ENCODE peak calls at places on chromosome 2, in ten cellular contexts. One of them, this sample, is unnamed.

GRCh38 chr2:113198790-113199612 is 25.2 kb downstream of the PSD4 start:
- DNase-seq in pancreas: peak; percentile 93
- DNase-seq in heart left ventricle: peak; percentile 89
- DNase-seq in foreskin keratinocyte: peak; percentile 73
- DNase-seq in neural progenitor cell: peak; percentile 87
- DNase-seq in mammary epithelial cell: peak; percentile 89
- DNase-seq in Panc1: no peak
- DNase-seq in SJSA1: peak; percentile 85
- DNase-seq in upper lobe of left lung: peak; percentile 88
- DNase-seq in HCT116: peak; percentile 71
- DNase-seq in this sample: peak; percentile 49

GRCh38 chr2:109726666-109727270 is 67.3 kb upstream of the RGPD5 start:
- DNase-seq in pancreas: peak; percentile 27
- DNase-seq in heart left ventricle: no peak
- DNase-seq in foreskin keratinocyte: no peak
- DNase-seq in neural progenitor cell: no peak
- DNase-seq in mammary epithelial cell: no peak
- DNase-seq in Panc1: no peak
- DNase-seq in SJSA1: no peak
- DNase-seq in upper lobe of left lung: no peak
- DNase-seq in HCT116: no peak
- DNase-seq in this sample: no peak

GRCh38 chr2:65175894-65176527 is 46.1 kb upstream of the RAB1A start:
- DNase-seq in pancreas: no peak
- DNase-seq in heart left ventricle: no peak
- DNase-seq in foreskin keratinocyte: no peak
- DNase-seq in neural progenitor cell: no peak
- DNase-seq in mammary epithelial cell: no peak
- DNase-seq in Panc1: no peak
- DNase-seq in SJSA1: no peak
- DNase-seq in upper lobe of left lung: no peak
- DNase-seq in HCT116: no peak
- DNase-seq in this sample: no peak

GRCh38 chr2:15306706-15307105 is 254.4 kb downstream of the NBAS start:
- DNase-seq in pancreas: no peak
- DNase-seq in heart left ventricle: no peak
- DNase-seq in foreskin keratinocyte: no peak
- DNase-seq in neural progenitor cell: no peak
- DNase-seq in mammary epithelial cell: no peak
- DNase-seq in Panc1: no peak
- DNase-seq in SJSA1: no peak
- DNase-seq in upper lobe of left lung: no peak
- DNase-seq in HCT116: no peak
- DNase-seq in this sample: no peak

GRCh38 chr2:64420675-64421074 is 33.3 kb upstream of the LGALSL start:
- DNase-seq in pancreas: no peak
- DNase-seq in heart left ventricle: no peak
- DNase-seq in foreskin keratinocyte: no peak
- DNase-seq in neural progenitor cell: no peak
- DNase-seq in mammary epithelial cell: no peak
- DNase-seq in Panc1: no peak
- DNase-seq in SJSA1: no peak
- DNase-seq in upper lobe of left lung: no peak
- DNase-seq in HCT116: no peak
- DNase-seq in this sample: no peak

GRCh38 chr2:127220102-127220806 is at the start of gene CYP27C1:
- DNase-seq in pancreas: no peak
- DNase-seq in heart left ventricle: no peak
- DNase-seq in foreskin keratinocyte: peak; percentile 5
- DNase-seq in neural progenitor cell: peak; percentile 81
- DNase-seq in mammary epithelial cell: no peak
- DNase-seq in Panc1: no peak
- DNase-seq in SJSA1: peak; percentile 9
- DNase-seq in upper lobe of left lung: no peak
- DNase-seq in HCT116: no peak
- DNase-seq in this sample: no peak

GRCh38 chr2:88656690-88657089 is 29.4 kb upstream of the EIF2AK3 start:
- DNase-seq in pancreas: no peak
- DNase-seq in heart left ventricle: no peak
- DNase-seq in foreskin keratinocyte: no peak
- DNase-seq in neural progenitor cell: no peak
- DNase-seq in mammary epithelial cell: no peak
- DNase-seq in Panc1: no peak
- DNase-seq in SJSA1: no peak
- DNase-seq in upper lobe of left lung: no peak
- DNase-seq in HCT116: no peak
- DNase-seq in this sample: no peak

GRCh38 chr2:216164087-216164486 is 54.9 kb downstream of the XRCC5 start:
- DNase-seq in pancreas: no peak
- DNase-seq in heart left ventricle: no peak
- DNase-seq in foreskin keratinocyte: no peak
- DNase-seq in neural progenitor cell: no peak
- DNase-seq in mammary epithelial cell: no peak
- DNase-seq in Panc1: no peak
- DNase-seq in SJSA1: no peak
- DNase-seq in upper lobe of left lung: no peak
- DNase-seq in HCT116: no peak
- DNase-seq in this sample: no peak

GRCh38 chr2:169865492-169865891 is 38.2 kb downstream of the UBR3 start:
- DNase-seq in pancreas: no peak
- DNase-seq in heart left ventricle: no peak
- DNase-seq in foreskin keratinocyte: no peak
- DNase-seq in neural progenitor cell: no peak
- DNase-seq in mammary epithelial cell: no peak
- DNase-seq in Panc1: no peak
- DNase-seq in SJSA1: no peak
- DNase-seq in upper lobe of left lung: no peak
- DNase-seq in HCT116: no peak
- DNase-seq in this sample: no peak

GRCh38 chr2:169867579-169867978 is 40.3 kb downstream of the UBR3 start:
- DNase-seq in pancreas: no peak
- DNase-seq in heart left ventricle: no peak
- DNase-seq in foreskin keratinocyte: no peak
- DNase-seq in neural progenitor cell: no peak
- DNase-seq in mammary epithelial cell: no peak
- DNase-seq in Panc1: no peak
- DNase-seq in SJSA1: no peak
- DNase-seq in upper lobe of left lung: no peak
- DNase-seq in HCT116: no peak
- DNase-seq in this sample: no peak

GRCh38 chr2:169859423-169859822 is 32.2 kb downstream of the UBR3 start:
- DNase-seq in pancreas: no peak
- DNase-seq in heart left ventricle: no peak
- DNase-seq in foreskin keratinocyte: no peak
- DNase-seq in neural progenitor cell: no peak
- DNase-seq in mammary epithelial cell: no peak
- DNase-seq in Panc1: no peak
- DNase-seq in SJSA1: no peak
- DNase-seq in upper lobe of left lung: no peak
- DNase-seq in HCT116: no peak
- DNase-seq in this sample: no peak

GRCh38 chr2:169860149-169860548 is 32.9 kb downstream of the UBR3 start:
- DNase-seq in pancreas: no peak
- DNase-seq in heart left ventricle: no peak
- DNase-seq in foreskin keratinocyte: no peak
- DNase-seq in neural progenitor cell: no peak
- DNase-seq in mammary epithelial cell: no peak
- DNase-seq in Panc1: no peak
- DNase-seq in SJSA1: no peak
- DNase-seq in upper lobe of left lung: no peak
- DNase-seq in HCT116: no peak
- DNase-seq in this sample: no peak

DNA sequence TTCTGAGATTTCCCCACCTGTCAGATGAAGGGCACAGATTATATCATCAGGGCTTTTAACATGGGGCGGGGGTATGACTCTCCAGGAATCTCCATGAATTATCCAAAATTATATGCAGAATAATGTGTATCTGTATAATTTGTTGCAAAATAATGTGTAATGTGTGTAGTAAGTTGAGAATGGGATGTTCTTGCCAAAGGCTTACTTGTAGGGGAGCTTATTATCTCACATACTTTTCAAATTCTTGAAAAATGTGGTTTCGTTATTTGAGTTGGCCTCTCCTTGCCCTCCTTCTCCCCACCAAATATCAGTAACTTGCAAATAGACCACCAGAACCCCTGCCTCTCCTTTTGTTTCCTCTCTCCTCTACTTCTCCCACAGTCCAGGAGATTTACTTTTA is 35.6 kb downstream of the UBR3 start:
- DNase-seq in pancreas: no peak
- DNase-seq in heart left ventricle: no peak
- DNase-seq in foreskin keratinocyte: no peak
- DNase-seq in neural progenitor cell: no peak
- DNase-seq in mammary epithelial cell: no peak
- DNase-seq in Panc1: no peak
- DNase-seq in SJSA1: no peak
- DNase-seq in upper lobe of left lung: no peak
- DNase-seq in HCT116: no peak
- DNase-seq in this sample: no peak
- H3K27ac ChIP-seq in pancreas: no peak overlapping the region
- H3K27ac ChIP-seq in heart left ventricle: no peak overlapping the region
- H3K27ac ChIP-seq in foreskin keratinocyte: no peak overlapping the region
- H3K27ac ChIP-seq in neural progenitor cell: no peak overlapping the region
- H3K27ac ChIP-seq in mammary epithelial cell: no peak overlapping the region
- H3K27ac ChIP-seq in Panc1: no peak overlapping the region
- H3K27ac ChIP-seq in SJSA1: no peak overlapping the region
- H3K27ac ChIP-seq in upper lobe of left lung: no peak overlapping the region
- H3K27ac ChIP-seq in HCT116: no peak overlapping the region
- H3K27ac ChIP-seq in this sample: no peak overlapping the region

GRCh38 chr2:153163055-153163454 is 315.5 kb downstream of the RPRM start:
- DNase-seq in pancreas: peak; percentile 18
- DNase-seq in heart left ventricle: no peak
- DNase-seq in foreskin keratinocyte: no peak
- DNase-seq in neural progenitor cell: peak; percentile 84
- DNase-seq in mammary epithelial cell: peak; percentile 14
- DNase-seq in Panc1: peak; percentile 15
- DNase-seq in SJSA1: peak; percentile 2
- DNase-seq in upper lobe of left lung: no peak
- DNase-seq in HCT116: peak; percentile 53
- DNase-seq in this sample: peak; percentile 6

GRCh38 chr2:153169567-153169966 is 309.0 kb downstream of the RPRM start:
- DNase-seq in pancreas: no peak
- DNase-seq in heart left ventricle: no peak
- DNase-seq in foreskin keratinocyte: no peak
- DNase-seq in neural progenitor cell: no peak
- DNase-seq in mammary epithelial cell: no peak
- DNase-seq in Panc1: no peak
- DNase-seq in SJSA1: no peak
- DNase-seq in upper lobe of left lung: no peak
- DNase-seq in HCT116: no peak
- DNase-seq in this sample: no peak

DNA sequence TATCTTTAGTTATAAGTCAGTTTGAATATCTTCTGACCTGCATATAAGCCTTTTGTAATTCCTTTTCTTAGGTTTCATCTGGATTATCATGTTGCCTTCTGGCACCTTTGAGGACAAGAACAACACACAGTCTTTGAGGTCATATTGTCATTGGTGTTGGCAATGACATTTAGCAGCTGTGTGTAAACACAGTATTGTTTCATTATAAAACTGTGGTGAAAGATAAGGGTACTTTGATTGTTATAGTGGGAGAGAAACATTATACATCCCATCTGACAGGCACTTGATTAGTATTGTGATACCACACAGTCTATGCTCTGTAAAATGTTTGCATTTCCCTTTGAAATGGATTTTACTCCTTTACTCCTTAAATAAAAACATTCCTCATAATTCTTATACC is 313.5 kb downstream of the RPRM start:
- DNase-seq in pancreas: no peak
- DNase-seq in heart left ventricle: no peak
- DNase-seq in foreskin keratinocyte: no peak
- DNase-seq in neural progenitor cell: no peak
- DNase-seq in mammary epithelial cell: no peak
- DNase-seq in Panc1: no peak
- DNase-seq in SJSA1: no peak
- DNase-seq in upper lobe of left lung: no peak
- DNase-seq in HCT116: no peak
- DNase-seq in this sample: no peak
- H3K27ac ChIP-seq in pancreas: no peak overlapping the region
- H3K27ac ChIP-seq in heart left ventricle: no peak overlapping the region
- H3K27ac ChIP-seq in foreskin keratinocyte: no peak overlapping the region
- H3K27ac ChIP-seq in neural progenitor cell: no peak overlapping the region
- H3K27ac ChIP-seq in mammary epithelial cell: no peak overlapping the region
- H3K27ac ChIP-seq in Panc1: no peak overlapping the region
- H3K27ac ChIP-seq in SJSA1: no peak overlapping the region
- H3K27ac ChIP-seq in upper lobe of left lung: no peak overlapping the region
- H3K27ac ChIP-seq in HCT116: no peak overlapping the region
- H3K27ac ChIP-seq in this sample: no peak overlapping the region

DNA sequence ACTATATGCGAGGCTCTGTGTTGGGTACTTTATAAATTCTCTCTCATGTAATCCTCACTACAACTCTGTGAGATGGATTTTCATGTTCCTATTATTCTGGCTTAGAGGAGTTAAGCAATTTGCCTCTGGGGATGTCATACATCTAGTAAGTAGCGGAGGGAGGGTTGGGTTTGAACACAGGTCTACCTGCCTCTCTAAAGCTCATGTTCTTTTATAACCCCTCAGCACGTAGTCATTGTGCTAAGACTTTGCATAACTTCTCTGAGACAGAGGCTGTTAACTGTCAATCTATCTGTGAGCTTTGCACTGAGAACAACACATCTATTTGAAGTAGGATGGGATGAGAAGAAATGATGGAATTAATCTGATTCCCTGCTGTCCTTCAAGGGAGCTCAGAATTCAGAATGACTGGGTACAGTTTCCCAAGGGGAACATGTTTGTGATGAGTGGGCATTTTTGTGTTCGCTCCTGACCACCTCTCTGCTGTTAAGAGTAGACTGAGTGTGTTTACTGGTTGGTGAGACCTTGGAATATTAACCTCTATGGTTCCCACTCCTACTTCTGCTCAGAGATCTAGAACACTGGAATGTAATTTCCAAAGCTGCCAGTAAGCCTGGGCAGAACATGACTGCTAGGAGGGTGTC is 320.7 kb downstream of the SLC8A1 start:
- DNase-seq in pancreas: no peak
- DNase-seq in heart left ventricle: no peak
- DNase-seq in foreskin keratinocyte: no peak
- DNase-seq in neural progenitor cell: no peak
- DNase-seq in mammary epithelial cell: no peak
- DNase-seq in Panc1: no peak
- DNase-seq in SJSA1: no peak
- DNase-seq in upper lobe of left lung: no peak
- DNase-seq in HCT116: no peak
- DNase-seq in this sample: no peak
- H3K27ac ChIP-seq in pancreas: no peak overlapping the region
- H3K27ac ChIP-seq in heart left ventricle: peak overlapping the region; percentile 76
- H3K27ac ChIP-seq in foreskin keratinocyte: no peak overlapping the region
- H3K27ac ChIP-seq in neural progenitor cell: no peak overlapping the region
- H3K27ac ChIP-seq in mammary epithelial cell: no peak overlapping the region
- H3K27ac ChIP-seq in Panc1: no peak overlapping the region
- H3K27ac ChIP-seq in SJSA1: no peak overlapping the region
- H3K27ac ChIP-seq in upper lobe of left lung: no peak overlapping the region
- H3K27ac ChIP-seq in HCT116: no peak overlapping the region
- H3K27ac ChIP-seq in this sample: no peak overlapping the region

DNA sequence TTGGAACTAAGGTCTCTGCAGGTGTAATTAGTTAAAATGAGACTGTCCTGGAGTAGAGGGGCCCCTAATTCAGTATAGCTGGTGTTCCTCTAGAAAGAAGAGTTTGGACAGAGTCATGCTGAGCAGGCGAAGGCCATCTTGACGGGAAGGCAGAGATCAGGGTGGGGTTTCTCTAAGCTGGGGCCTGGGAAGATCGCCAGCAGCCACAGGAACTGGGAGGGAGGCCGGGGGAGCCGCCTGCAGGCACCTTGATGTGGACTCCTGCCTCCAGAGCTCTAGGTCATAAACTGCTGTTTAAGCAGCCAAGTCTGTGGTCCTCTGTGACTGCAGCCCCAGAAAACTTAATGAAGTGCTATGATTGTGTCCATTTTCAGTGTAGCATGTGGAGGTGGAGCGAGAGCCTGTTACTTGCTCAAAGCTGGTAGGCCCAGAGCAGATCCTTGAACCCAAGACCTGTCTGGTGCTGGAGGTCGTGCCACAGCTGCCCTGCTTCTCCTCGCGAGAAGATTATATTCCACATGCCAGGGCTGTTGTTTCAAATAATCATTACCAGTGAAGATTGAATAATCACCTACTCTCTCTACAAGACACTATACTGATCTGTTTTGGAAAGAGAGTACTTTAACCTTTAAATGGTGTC is 105.7 kb downstream of the TPO start:
- DNase-seq in pancreas: no peak
- DNase-seq in heart left ventricle: no peak
- DNase-seq in foreskin keratinocyte: no peak
- DNase-seq in neural progenitor cell: no peak
- DNase-seq in mammary epithelial cell: peak; percentile 6
- DNase-seq in Panc1: no peak
- DNase-seq in SJSA1: no peak
- DNase-seq in upper lobe of left lung: peak; percentile 36
- DNase-seq in HCT116: no peak
- DNase-seq in this sample: no peak
- H3K27ac ChIP-seq in pancreas: no peak overlapping the region
- H3K27ac ChIP-seq in heart left ventricle: peak overlapping the region; percentile 25
- H3K27ac ChIP-seq in foreskin keratinocyte: no peak overlapping the region
- H3K27ac ChIP-seq in neural progenitor cell: no peak overlapping the region
- H3K27ac ChIP-seq in mammary epithelial cell: no peak overlapping the region
- H3K27ac ChIP-seq in Panc1: no peak overlapping the region
- H3K27ac ChIP-seq in SJSA1: no peak overlapping the region
- H3K27ac ChIP-seq in upper lobe of left lung: no peak overlapping the region
- H3K27ac ChIP-seq in HCT116: no peak overlapping the region
- H3K27ac ChIP-seq in this sample: no peak overlapping the region

This sample was measured in epithelial cell of prostate.